ENCODE peak calls at places on chromosomes 3 and 15, in seven cellular contexts. One of them, this sample, is unnamed. For H3K4me1, the result is how much of the 10 kb centered on the place peaks cover.

GRCh38 chr3:46935989-46936620 is 40.4 kb downstream of the CCDC12 start:
- DNase-seq in uterus: no peak
- DNase-seq in upper lobe of right lung: no peak
- DNase-seq in pancreas: no peak
- DNase-seq in ascending aorta: no peak
- DNase-seq in lung: no peak
- DNase-seq in cardiac muscle cell: no peak
- DNase-seq in this sample: no peak

GRCh38 chr3:5202267-5202666 is 14.8 kb downstream of the EDEM1 start:
- DNase-seq in pancreas: no peak
- DNase-seq in lung: no peak
- DNase-seq in ascending aorta: no peak
- DNase-seq in upper lobe of right lung: no peak
- DNase-seq in cardiac muscle cell: no peak
- DNase-seq in uterus: no peak
- DNase-seq in this sample: no peak

GRCh38 chr3:64878372-64878771 is 190.6 kb upstream of the ADAMTS9 start:
- DNase-seq in lung: no peak
- DNase-seq in uterus: no peak
- DNase-seq in cardiac muscle cell: no peak
- DNase-seq in upper lobe of right lung: no peak
- DNase-seq in ascending aorta: no peak
- DNase-seq in pancreas: no peak
- DNase-seq in this sample: peak

GRCh38 chr15:57296473-57297162 is 79.7 kb upstream of the CGNL1 start:
- DNase-seq in lung: peak
- DNase-seq in uterus: no peak
- DNase-seq in upper lobe of right lung: no peak
- DNase-seq in pancreas: no peak
- DNase-seq in cardiac muscle cell: no peak
- DNase-seq in ascending aorta: no peak
- DNase-seq in this sample: no peak

GRCh38 chr3:171614318-171614967 is 154.2 kb upstream of the TNIK start:
- DNase-seq in uterus: peak
- DNase-seq in pancreas: no peak
- DNase-seq in lung: no peak
- DNase-seq in ascending aorta: no peak
- DNase-seq in upper lobe of right lung: no peak
- DNase-seq in cardiac muscle cell: peak
- DNase-seq in this sample: no peak

GRCh38 chr3:166837535-166837934 is 542.6 kb downstream of the ZBBX start:
- DNase-seq in uterus: no peak
- DNase-seq in ascending aorta: no peak
- DNase-seq in upper lobe of right lung: no peak
- DNase-seq in pancreas: no peak
- DNase-seq in cardiac muscle cell: peak
- DNase-seq in lung: no peak
- DNase-seq in this sample: peak

GRCh38 chr3:95277614-95278013 is 1214.8 kb downstream of the NSUN3 start:
- DNase-seq in ascending aorta: no peak
- DNase-seq in cardiac muscle cell: peak
- DNase-seq in upper lobe of right lung: no peak
- DNase-seq in uterus: no peak
- DNase-seq in pancreas: no peak
- DNase-seq in lung: no peak
- DNase-seq in this sample: no peak

GRCh38 chr15:91694829-91695205 is 158.7 kb upstream of the SLCO3A1 start:
- DNase-seq in upper lobe of right lung: no peak
- DNase-seq in pancreas: no peak
- DNase-seq in cardiac muscle cell: no peak
- DNase-seq in lung: peak
- DNase-seq in ascending aorta: no peak
- DNase-seq in uterus: peak
- DNase-seq in this sample: peak

GRCh38 chr15:38758001-38758400 is 193.4 kb upstream of the RASGRP1 start:
- DNase-seq in cardiac muscle cell: peak
- DNase-seq in upper lobe of right lung: no peak
- DNase-seq in uterus: no peak
- DNase-seq in ascending aorta: no peak
- DNase-seq in lung: no peak
- DNase-seq in pancreas: no peak
- DNase-seq in this sample: no peak

GRCh38 chr15:91678003-91678402 is 175.5 kb upstream of the SLCO3A1 start:
- DNase-seq in pancreas: no peak
- DNase-seq in uterus: no peak
- DNase-seq in ascending aorta: no peak
- DNase-seq in upper lobe of right lung: no peak
- DNase-seq in cardiac muscle cell: no peak
- DNase-seq in lung: no peak
- DNase-seq in this sample: peak

GRCh38 chr15:98076021-98076816 is 115.7 kb downstream of the ARRDC4 start:
- DNase-seq in lung: no peak
- DNase-seq in upper lobe of right lung: no peak
- DNase-seq in uterus: peak
- DNase-seq in ascending aorta: no peak
- DNase-seq in cardiac muscle cell: peak
- DNase-seq in pancreas: no peak
- DNase-seq in this sample: no peak

GRCh38 chr3:23944861-23945652 is at the start of gene NR1D2:
- DNase-seq in pancreas: peak
- DNase-seq in uterus: peak
- DNase-seq in ascending aorta: peak
- DNase-seq in cardiac muscle cell: peak
- DNase-seq in lung: peak
- DNase-seq in upper lobe of right lung: peak
- DNase-seq in this sample: no peak

GRCh38 chr15:96703794-96704550 is 373.5 kb downstream of the NR2F2 start:
- DNase-seq in ascending aorta: no peak
- DNase-seq in lung: no peak
- DNase-seq in pancreas: no peak
- DNase-seq in uterus: no peak
- DNase-seq in upper lobe of right lung: no peak
- DNase-seq in cardiac muscle cell: no peak
- DNase-seq in this sample: no peak

GRCh38 chr3:129793947-129794318 is 99.6 kb downstream of the TMCC1 start:
- DNase-seq in cardiac muscle cell: peak
- DNase-seq in lung: no peak
- DNase-seq in upper lobe of right lung: no peak
- DNase-seq in ascending aorta: no peak
- DNase-seq in uterus: no peak
- DNase-seq in pancreas: no peak
- DNase-seq in this sample: peak

GRCh38 chr3:131192701-131193100 is 166.0 kb downstream of the NEK11 start:
- DNase-seq in lung: no peak
- DNase-seq in cardiac muscle cell: no peak
- DNase-seq in upper lobe of right lung: no peak
- DNase-seq in uterus: no peak
- DNase-seq in pancreas: no peak
- DNase-seq in ascending aorta: no peak
- DNase-seq in this sample: no peak

GRCh38 chr3:100802126-100802525 is 92.8 kb downstream of the TFG start:
- DNase-seq in pancreas: no peak
- DNase-seq in ascending aorta: no peak
- DNase-seq in uterus: no peak
- DNase-seq in cardiac muscle cell: no peak
- DNase-seq in upper lobe of right lung: no peak
- DNase-seq in lung: no peak
- DNase-seq in this sample: no peak

GRCh38 chr15:52113708-52114107 is 1.1 kb upstream of the BCL2L10 start:
- DNase-seq in upper lobe of right lung: no peak
- DNase-seq in lung: no peak
- DNase-seq in pancreas: no peak
- DNase-seq in ascending aorta: no peak
- DNase-seq in cardiac muscle cell: no peak
- DNase-seq in uterus: no peak
- DNase-seq in this sample: no peak

GRCh38 chr15:29089731-29090616 is 179.6 kb downstream of the NSMCE3 start:
- DNase-seq in uterus: no peak
- DNase-seq in ascending aorta: no peak
- DNase-seq in cardiac muscle cell: no peak
- DNase-seq in pancreas: no peak
- DNase-seq in upper lobe of right lung: no peak
- DNase-seq in lung: no peak
- DNase-seq in this sample: no peak

GRCh38 chr3:120145498-120146285 is 51.4 kb upstream of the GSK3B start:
- DNase-seq in cardiac muscle cell: no peak
- DNase-seq in uterus: no peak
- DNase-seq in ascending aorta: no peak
- DNase-seq in upper lobe of right lung: no peak
- DNase-seq in pancreas: no peak
- DNase-seq in lung: no peak
- DNase-seq in this sample: peak

GRCh38 chr3:157174265-157174615 is 14.3 kb upstream of the CCNL1 start:
- DNase-seq in upper lobe of right lung: peak
- DNase-seq in cardiac muscle cell: no peak
- DNase-seq in uterus: peak
- DNase-seq in pancreas: no peak
- DNase-seq in lung: no peak
- DNase-seq in ascending aorta: no peak
- DNase-seq in this sample: no peak

GRCh38 chr3:124597273-124597672 is 133.0 kb upstream of the UMPS start:
- DNase-seq in uterus: no peak
- DNase-seq in upper lobe of right lung: no peak
- DNase-seq in lung: no peak
- DNase-seq in cardiac muscle cell: no peak
- DNase-seq in ascending aorta: no peak
- DNase-seq in pancreas: no peak
- DNase-seq in this sample: no peak

GRCh38 chr15:83268147-83268546 is 16.3 kb downstream of the BNC1 start:
- DNase-seq in ascending aorta: no peak
- DNase-seq in lung: no peak
- DNase-seq in cardiac muscle cell: no peak
- DNase-seq in pancreas: no peak
- DNase-seq in uterus: no peak
- DNase-seq in upper lobe of right lung: no peak
- DNase-seq in this sample: no peak

DNA sequence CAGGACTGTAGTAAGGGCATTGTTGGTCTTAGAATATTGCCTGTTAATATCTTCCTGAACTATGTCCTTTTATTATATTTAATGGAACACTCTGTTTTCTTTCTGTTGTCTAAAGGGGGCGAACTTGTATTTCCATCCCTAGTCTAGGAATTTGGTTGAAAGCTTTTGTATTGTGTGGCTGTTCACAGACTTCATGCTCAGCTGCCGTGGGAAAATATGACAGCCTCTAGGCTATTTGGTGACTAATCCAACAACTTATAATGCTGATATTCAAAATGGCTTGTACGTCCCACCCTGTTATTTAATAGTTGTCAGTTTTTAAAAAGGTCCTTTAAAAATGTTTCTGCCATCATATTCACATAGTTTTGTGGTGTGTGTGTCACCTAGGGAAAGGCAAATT is 202.6 kb downstream of the KLHL25 start:
- DNase-seq in pancreas: no peak
- DNase-seq in uterus: no peak
- DNase-seq in upper lobe of right lung: no peak
- DNase-seq in ascending aorta: no peak
- DNase-seq in lung: no peak
- DNase-seq in cardiac muscle cell: no peak
- DNase-seq in this sample: peak
- TF ChIP-seq CTCF in pancreas: no peak
- TF ChIP-seq CTCF in uterus: peak
- TF ChIP-seq CTCF in upper lobe of right lung: peak
- TF ChIP-seq CTCF in ascending aorta: peak
- TF ChIP-seq CTCF in lung: peak
- TF ChIP-seq CTCF in cardiac muscle cell: peak
- TF ChIP-seq CTCF in this sample: peak

GRCh38 chr3:50150404-50150750 is 4.7 kb upstream of the SEMA3F start:
- DNase-seq in lung: no peak
- DNase-seq in pancreas: no peak
- DNase-seq in cardiac muscle cell: no peak
- DNase-seq in ascending aorta: no peak
- DNase-seq in uterus: no peak
- DNase-seq in upper lobe of right lung: no peak
- DNase-seq in this sample: no peak
- H3K27ac ChIP-seq in lung: no peak
- H3K27ac ChIP-seq in pancreas: no peak
- H3K27ac ChIP-seq in cardiac muscle cell: peak
- H3K27ac ChIP-seq in ascending aorta: peak
- H3K27ac ChIP-seq in uterus: no peak
- H3K27ac ChIP-seq in upper lobe of right lung: no peak
- H3K27ac ChIP-seq in this sample: peak

DNA sequence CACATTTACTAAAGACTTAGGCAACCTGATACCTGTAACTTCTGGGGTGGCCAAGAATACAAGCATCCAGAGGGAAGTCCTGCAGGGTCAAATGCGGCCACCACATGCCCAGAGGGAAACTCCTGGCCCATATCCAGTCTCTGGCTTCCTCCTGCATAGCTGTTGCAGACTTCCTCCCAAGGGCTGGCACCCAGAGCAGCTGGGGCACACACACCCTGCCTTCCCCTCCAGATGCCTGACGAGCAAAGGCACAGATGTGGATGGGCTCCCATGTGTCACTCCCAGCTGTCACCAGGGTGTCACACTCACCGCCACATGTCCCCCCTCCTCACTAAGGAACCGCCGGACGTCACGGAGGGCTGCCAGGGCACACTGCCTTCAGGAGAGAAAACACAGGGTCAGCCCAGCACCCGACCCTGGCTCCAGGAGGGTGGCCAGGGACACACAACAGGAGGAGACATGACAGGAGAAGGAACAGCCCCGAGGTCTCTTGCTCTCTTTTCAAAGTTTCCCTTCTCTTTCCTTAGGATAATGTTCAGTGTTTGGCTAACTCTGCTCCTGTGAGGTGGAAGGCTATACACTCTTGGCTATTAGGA is 13.2 kb downstream of the PFKFB4 start:
- DNase-seq in lung: no peak
- DNase-seq in cardiac muscle cell: no peak
- DNase-seq in pancreas: peak
- DNase-seq in uterus: no peak
- DNase-seq in upper lobe of right lung: no peak
- DNase-seq in ascending aorta: no peak
- DNase-seq in this sample: no peak
- H3K4me1 ChIP-seq in lung: under half
- H3K4me1 ChIP-seq in cardiac muscle cell: under half
- H3K4me1 ChIP-seq in pancreas: under half
- H3K4me1 ChIP-seq in uterus: under half
- H3K4me1 ChIP-seq in upper lobe of right lung: under half
- H3K4me1 ChIP-seq in ascending aorta: under half
- H3K4me1 ChIP-seq in this sample: under half

DNA sequence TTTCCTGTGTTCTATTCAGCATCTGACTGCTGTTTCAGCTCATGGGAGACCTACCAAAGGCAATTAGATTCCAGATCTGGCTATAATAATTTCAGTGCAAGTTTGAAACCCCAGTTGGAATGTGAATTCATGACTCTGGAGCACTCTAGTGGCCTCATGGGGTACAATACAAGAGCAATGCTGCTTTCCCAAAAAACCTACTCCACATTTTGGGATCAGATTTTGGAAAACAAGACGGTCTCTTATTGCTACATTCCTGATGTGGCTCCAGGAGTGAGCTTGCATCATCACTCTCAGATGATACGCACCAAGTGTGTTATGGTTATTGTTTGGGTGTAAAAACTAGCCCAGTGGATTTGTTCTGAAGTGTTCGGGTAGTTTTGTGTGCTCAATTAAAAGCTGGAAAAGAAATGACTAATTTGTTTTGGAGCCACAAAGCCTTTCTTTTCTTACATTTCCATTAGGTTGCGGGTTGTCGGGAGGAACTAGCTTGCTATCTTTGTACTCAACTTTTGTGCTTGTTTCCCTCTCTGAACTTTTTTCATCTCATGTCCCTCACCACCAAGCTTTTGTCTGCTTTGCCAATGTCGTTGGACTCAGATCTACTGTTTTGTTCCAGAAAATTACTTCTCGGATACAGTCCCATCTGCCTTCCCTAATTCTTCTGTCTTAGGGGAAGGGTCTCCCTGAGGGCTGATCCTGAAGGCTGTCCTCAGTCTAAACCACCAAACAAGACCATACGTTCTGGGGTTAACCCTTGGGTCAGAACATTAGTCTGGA is 272.1 kb downstream of the BBX start:
- DNase-seq in lung: no peak
- DNase-seq in pancreas: no peak
- DNase-seq in uterus: peak
- DNase-seq in ascending aorta: no peak
- DNase-seq in cardiac muscle cell: no peak
- DNase-seq in upper lobe of right lung: no peak
- DNase-seq in this sample: no peak
- TF ChIP-seq CTCF in lung: no peak
- TF ChIP-seq CTCF in pancreas: no peak
- TF ChIP-seq CTCF in uterus: no peak
- TF ChIP-seq CTCF in ascending aorta: peak
- TF ChIP-seq CTCF in cardiac muscle cell: peak
- TF ChIP-seq CTCF in upper lobe of right lung: peak
- TF ChIP-seq CTCF in this sample: peak